ENCODE peak calls at places on chromosomes 7 and 10, in four cellular contexts. I is kidney, B is GM23338, Q is left ventricle myocardium inferior. K is an unnamed sample.

GRCh38 chr10:104260775-104261115 is 6.1 kb downstream of the GSTO1 start:
- DNase-seq in I (no peak), B (no peak), Q (no peak), K (no peak)

GRCh38 chr7:100835903-100836811 is 8.8 kb upstream of the EPHB4 start:
- DNase-seq in I (peak), B (peak), Q (peak), K (no peak)

GRCh38 chr7:53473371-53473770 is 437.9 kb downstream of the POM121L12 start:
- DNase-seq in I (no peak), B (no peak), Q (no peak), K (no peak)

GRCh38 chr10:78267598-78267997 is 233.9 kb downstream of the RPS24 start:
- DNase-seq in I (no peak), B (no peak), Q (no peak), K (no peak)

GRCh38 chr7:1292972-1293830 is 60.5 kb downstream of the UNCX start:
- DNase-seq in I (peak), B (no peak), Q (no peak), K (no peak)

GRCh38 chr10:101133489-101134298 is 2.6 kb downstream of the TLX1 start:
- DNase-seq in I (peak), B (no peak), Q (no peak), K (no peak)

GRCh38 chr7:136640977-136641376 is 227.5 kb upstream of the CHRM2 start:
- DNase-seq in I (no peak), B (no peak), Q (no peak), K (no peak)

GRCh38 chr7:86814980-86815379 is 171.3 kb downstream of the GRM3 start:
- DNase-seq in I (no peak), B (peak), Q (no peak), K (no peak)

GRCh38 chr7:112420236-112420945 is 29.9 kb upstream of the IFRD1 start:
- DNase-seq in I (no peak), B (no peak), Q (no peak), K (peak)

DNA sequence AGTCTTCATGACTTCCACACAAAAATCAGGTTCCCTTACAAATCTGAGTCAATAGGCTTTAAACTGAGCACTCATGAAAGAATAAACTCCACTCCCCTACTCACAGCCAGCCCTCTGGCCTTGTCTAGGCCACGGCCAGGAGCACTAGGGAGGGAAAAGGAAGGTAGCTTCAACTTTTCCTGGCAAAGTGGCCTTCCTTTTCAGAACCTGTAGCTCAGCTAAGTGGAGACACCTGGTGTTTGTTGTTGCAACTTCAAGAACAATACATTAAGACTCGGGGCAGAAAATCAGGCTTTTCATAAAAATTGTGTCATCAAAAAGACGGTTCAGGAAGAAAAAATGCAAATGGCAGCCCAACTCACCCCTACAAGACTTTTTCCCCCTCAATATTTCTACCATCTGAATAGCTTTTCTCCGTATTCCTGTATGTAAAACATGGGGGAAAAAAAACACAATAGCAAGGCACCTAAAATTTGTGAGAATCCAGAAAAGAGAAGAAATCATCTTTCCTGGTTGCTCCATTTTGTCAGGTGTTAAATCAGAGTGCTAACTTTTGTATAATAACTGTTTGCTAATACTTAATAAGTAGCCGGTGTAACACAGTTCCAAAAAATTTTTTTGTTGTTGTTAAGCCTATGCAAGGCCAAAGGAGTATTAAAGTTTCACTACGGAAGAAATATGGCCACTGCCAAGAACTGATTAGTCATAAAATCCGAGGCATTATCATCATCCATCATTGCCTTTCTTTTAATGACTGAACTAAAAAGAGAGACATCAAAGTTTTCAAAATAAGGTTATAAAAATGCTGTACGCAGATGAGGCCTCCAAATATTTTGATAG is 66.2 kb upstream of the ARID5B start:
- DNase-seq in I (no peak), B (peak), Q (no peak), K (no peak)
- H3K27ac ChIP-seq in I (peak), B (no peak), Q (peak), K (peak)

DNA sequence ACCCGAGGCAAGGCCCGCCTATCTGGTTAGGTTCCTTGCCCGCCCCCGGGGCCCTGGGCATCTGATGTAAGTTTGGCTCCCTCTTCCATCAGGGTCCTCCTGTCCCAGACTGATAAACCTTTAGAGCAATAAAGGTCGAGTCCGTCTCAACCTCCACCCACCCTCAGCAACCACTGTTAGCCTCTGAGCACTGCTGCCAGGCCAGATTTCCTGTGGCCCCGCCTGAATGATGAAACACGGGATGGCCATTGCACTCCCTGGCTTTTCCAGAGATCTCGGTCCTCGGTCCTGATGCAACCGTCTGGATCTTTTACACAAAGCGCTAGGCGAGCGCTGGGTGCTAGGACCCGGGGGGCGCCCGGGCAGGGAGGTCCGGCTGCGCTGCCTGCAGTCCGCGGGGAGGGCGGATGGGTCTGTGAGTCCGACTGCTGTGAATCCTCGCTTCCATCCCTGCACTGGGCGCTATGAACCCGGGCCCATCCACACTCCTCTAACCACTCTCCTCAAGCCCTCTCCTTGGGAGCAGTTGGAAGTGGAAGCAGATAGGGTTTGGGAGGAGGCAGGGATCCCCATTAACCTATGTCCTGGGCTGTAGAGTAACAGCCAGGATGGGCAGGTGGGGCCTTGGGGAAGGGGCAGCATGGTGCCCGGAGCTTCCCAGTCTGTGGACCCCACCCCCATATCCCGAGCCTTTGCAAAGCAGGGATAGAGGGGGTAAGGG is 875 bp upstream of the DDIT4 start:
- DNase-seq in I (peak), B (peak), Q (peak), K (peak)
- TF ChIP-seq CTCF in I (no peak), B (no peak), Q (no peak), K (peak)

GRCh38 chr10:21424511-21424910 is 101.0 kb downstream of the SKIDA1 start:
- DNase-seq in I (no peak), B (no peak), Q (no peak), K (no peak)

GRCh38 chr10:21431799-21432198 is 93.7 kb downstream of the SKIDA1 start:
- DNase-seq in I (no peak), B (no peak), Q (no peak), K (no peak)

GRCh38 chr10:21423850-21424249 is 101.6 kb downstream of the SKIDA1 start:
- DNase-seq in I (no peak), B (no peak), Q (no peak), K (no peak)

GRCh38 chr10:21432266-21432665 is 93.2 kb downstream of the SKIDA1 start:
- DNase-seq in I (no peak), B (no peak), Q (no peak), K (no peak)

DNA sequence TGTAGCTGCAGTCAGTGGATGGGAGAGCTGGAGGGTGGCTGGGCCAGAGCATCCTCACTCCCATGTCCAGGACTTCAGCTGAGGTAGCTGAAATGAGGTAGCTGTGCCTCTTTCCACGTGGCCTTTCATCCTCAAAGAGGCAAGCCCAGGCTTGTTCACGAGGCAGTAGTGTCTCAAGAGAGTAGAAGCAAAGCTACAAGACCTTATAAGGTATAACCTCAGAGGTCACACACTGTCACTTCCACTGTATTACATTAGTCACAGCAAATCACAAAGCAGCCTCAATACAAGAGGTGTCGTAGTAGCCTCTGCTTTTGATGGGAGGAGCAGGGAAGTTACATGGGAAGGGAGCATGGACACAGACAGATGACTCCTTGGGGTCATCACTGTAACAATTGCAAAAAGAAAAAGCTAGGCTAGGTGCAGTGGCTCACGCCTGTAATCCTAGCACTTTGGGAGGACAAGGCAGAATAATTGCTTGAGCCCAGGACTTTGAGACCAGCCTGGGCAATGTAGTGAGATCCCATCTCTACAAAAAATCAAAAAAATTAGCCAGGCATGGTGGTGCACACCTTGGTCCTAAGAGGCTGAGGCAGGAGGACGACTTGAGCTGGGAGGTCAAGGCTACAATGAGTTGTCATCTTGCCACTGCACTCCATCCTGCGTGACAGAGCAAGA is 97.5 kb downstream of the SKIDA1 start:
- DNase-seq in I (no peak), B (peak), Q (no peak), K (no peak)
- H3K4me3 ChIP-seq in I (no peak), B (no peak), Q (no peak), K (no peak)

DNA sequence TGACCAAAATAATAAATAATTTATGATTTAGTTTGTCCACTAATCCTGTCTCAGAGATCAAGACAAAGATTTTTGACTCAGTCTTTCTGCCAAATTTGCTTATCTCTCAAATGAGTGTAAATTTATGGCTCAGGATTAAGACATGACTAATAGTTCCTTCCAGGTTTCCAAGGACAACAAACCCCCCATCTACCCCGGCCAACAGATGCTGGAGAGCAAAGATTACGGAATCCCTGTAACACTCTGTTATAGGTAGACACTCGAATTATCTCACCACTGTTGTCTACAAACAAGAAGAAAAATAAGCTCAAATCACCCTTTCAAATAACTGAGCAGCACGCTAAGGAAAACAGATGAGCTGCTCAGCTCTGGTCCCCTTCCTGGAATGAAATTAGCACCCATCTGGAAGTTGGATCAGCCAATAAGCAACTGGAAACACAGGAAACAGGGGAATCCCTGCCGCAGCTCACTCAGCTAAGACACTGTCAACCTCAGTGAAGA is 56.8 kb upstream of the SVIL start:
- DNase-seq in I (no peak), B (no peak), Q (no peak), K (no peak)
- H3K27ac ChIP-seq in I (no peak), B (peak), Q (peak), K (peak)

DNA sequence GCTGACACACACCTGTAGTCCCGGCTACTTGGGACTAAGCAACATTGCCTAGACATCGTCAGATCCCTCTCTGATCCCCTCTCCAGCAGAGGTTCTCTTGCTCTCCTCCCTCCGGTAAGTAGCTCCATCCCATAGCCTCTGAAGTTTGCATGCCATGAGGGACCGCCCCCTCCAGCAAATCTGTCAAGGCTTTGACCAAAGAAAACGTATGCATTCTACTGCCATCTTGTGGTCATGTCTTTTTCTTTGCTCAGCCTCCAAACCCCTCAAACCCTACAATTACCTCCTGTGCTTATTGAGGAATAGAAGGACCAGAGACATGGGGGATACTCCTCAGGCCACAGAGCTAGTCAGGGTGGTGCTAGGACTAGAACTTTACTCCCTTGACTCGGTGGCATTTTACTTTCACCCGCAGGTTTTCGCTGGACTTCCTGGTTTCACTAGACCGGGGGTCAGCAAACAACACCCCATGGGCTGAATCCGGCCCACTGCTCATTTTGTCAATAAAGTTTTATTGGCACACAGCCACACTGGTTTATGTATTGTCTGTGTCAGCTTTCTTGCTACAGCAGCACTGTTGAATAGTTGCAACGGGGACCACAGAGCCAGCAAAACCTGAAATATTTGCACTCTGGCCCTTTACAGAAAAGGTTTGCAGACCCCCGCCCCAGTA is 202.6 kb upstream of the FOXK1 start:
- DNase-seq in I (no peak), B (peak), Q (no peak), K (no peak)
- TF ChIP-seq CTCF in I (peak), B (peak), Q (peak), K (no peak)

GRCh38 chr10:90857635-90858488 is at the start of gene HTR7:
- DNase-seq in I (peak), B (peak), Q (peak), K (no peak)
- H3K4me3 ChIP-seq in I (peak), B (peak), Q (peak), K (peak)

GRCh38 chr10:72000073-72001025 is 36.2 kb downstream of the CHST3 start:
- DNase-seq in I (no peak), B (no peak), Q (no peak), K (no peak)

GRCh38 chr10:71998840-71999194 is 34.6 kb downstream of the CHST3 start:
- DNase-seq in I (peak), B (no peak), Q (peak), K (no peak)

GRCh38 chr10:71999360-72000072 is 35.3 kb downstream of the CHST3 start:
- DNase-seq in I (peak), B (peak), Q (peak), K (no peak)

GRCh38 chr10:72002354-72003295 is 38.4 kb downstream of the CHST3 start:
- DNase-seq in I (no peak), B (no peak), Q (no peak), K (no peak)

GRCh38 chr10:72001026-72001380 is 36.8 kb downstream of the CHST3 start:
- DNase-seq in I (no peak), B (no peak), Q (no peak), K (no peak)
- H3K27ac ChIP-seq in I (no peak), B (no peak), Q (peak), K (peak)

DNA sequence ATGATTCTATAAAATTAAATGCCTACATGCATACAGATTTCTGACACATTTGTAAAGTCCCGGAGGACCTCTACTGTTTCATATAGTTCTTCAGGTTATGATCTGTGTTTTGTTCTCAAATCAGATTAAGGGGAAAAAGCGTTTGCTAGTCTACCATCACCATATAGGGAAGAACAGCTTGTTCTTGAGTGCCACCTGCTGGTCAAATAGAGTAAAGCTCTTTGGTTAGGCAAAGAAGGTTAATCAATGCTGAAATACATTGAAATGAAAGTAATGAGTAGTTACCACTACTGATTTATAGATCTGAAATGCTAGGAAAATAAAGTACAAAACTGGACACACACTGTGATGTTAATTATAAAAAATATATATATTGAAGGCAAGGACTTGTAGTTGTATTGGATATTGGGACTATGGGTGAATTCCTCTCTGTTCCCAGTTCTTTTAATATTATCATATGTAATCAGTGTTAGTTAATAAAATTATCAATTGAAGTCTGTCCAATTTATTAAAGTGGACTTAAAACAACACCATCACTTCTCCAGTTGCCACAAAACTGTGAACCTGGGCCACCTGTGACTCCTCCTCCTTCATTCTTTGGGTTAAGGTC is 72.6 kb upstream of the PDLIM1 start:
- DNase-seq in I (no peak), B (peak), Q (no peak), K (no peak)
- TF ChIP-seq CTCF in I (peak), B (peak), Q (peak), K (peak)

DNA sequence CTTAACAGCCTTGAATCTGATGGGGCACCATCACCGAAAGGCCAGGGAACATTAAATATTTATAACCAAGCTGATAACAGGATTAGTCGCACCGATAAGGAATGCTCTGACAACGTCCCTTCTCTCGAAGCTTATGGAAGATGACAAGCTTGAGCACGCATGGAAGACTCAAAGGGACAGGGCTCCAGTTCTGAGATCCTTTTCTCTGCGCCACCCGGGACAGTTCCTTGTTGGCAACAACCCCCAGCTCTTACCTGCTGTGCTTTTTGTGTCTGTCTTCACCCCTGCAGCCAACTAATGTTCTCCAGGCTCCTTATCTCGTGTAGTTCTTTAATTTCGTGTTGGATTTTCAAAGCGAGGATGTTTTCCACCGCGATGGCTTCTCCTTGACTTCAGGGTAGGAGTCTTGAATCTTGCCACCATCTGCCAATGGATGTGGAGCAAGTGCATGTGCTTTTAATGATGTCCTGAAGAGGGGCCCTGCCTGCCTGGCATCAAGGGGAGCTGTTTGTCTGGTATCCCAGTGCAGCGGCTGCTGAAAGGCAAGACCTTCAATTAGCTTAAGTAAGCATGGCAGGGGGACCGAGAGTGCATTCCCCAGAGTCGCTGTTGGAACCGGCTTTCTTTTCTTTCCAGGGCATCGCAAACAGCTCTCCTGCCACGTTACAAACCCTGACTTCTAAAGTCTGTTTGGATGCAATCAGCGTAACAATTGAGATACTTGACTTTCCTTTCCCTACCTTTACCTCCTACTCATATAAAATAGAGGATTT is 394 bp upstream of the FERD3L start:
- DNase-seq in I (peak), B (peak), Q (no peak), K (no peak)
- H3K4me3 ChIP-seq in I (no peak), B (peak), Q (peak), K (peak)

GRCh38 chr10:97518601-97519043 is 19.9 kb downstream of the UBTD1 start:
- DNase-seq in I (no peak), B (no peak), Q (no peak), K (no peak)
- H3K27ac ChIP-seq in I (no peak), B (no peak), Q (peak), K (no peak)